ENCODE peak calls at places on chromosome 1, in eight cellular contexts. T is astrocyte of the hippocampus; F is pons; D is AG04450; S is naive thymus-derived CD4-positive, alpha-beta T cell; P is activated gamma-delta T cell; G is omental fat pad; A is MCF 10A. Z is an unnamed sample.

GRCh38 chr1:32703479-32704291 is 1.1 kb upstream of the SYNC start:
- DNase-seq in G (no peak), D (peak), S (no peak), T (peak), F (no peak), A (peak), P (no peak), Z (peak)

GRCh38 chr1:5915587-5916571 is 76.3 kb downstream of the NPHP4 start:
- DNase-seq in S (peak), G (no peak), D (peak), P (no peak), A (peak), T (peak), F (peak), Z (peak)

GRCh38 chr1:17551755-17552234 is 12.3 kb downstream of the ARHGEF10L start:
- DNase-seq in S (no peak), T (no peak), A (peak), P (no peak), D (no peak), F (peak), G (no peak), Z (no peak)

GRCh38 chr1:9539829-9540550 is 725 bp downstream of the SLC25A33 start:
- DNase-seq in P (peak), A (peak), F (peak), D (no peak), S (no peak), T (peak), G (no peak), Z (peak)

GRCh38 chr1:202072211-202072610 is 50.5 kb upstream of the GPR37L1 start:
- DNase-seq in F (no peak), G (no peak), P (no peak), T (no peak), D (no peak), A (no peak), S (no peak), Z (no peak)

GRCh38 chr1:67816096-67816493 is 17.2 kb downstream of the GNG12 start:
- DNase-seq in D (no peak), F (no peak), S (no peak), T (no peak), A (no peak), G (no peak), P (no peak), Z (no peak)

GRCh38 chr1:229194096-229194495 is 76.8 kb upstream of the RAB4A start:
- DNase-seq in D (no peak), G (no peak), T (no peak), A (no peak), S (no peak), F (no peak), P (no peak), Z (no peak)

GRCh38 chr1:155892801-155893200 is 18.3 kb downstream of the RIT1 start:
- DNase-seq in F (no peak), G (no peak), S (no peak), P (no peak), D (peak), A (peak), T (peak), Z (no peak)

GRCh38 chr1:66519988-66520387 is 14.0 kb upstream of the SGIP1 start:
- DNase-seq in T (no peak), P (no peak), F (no peak), S (no peak), A (no peak), D (no peak), G (no peak), Z (no peak)

GRCh38 chr1:26677306-26678115 is 18.3 kb upstream of the ARID1A start:
- DNase-seq in F (peak), D (no peak), S (peak), G (no peak), A (peak), P (no peak), T (peak), Z (peak)

GRCh38 chr1:118202076-118202608 is 17.1 kb upstream of the SPAG17 start:
- DNase-seq in S (no peak), D (no peak), P (no peak), G (no peak), T (no peak), F (no peak), A (no peak), Z (no peak)

GRCh38 chr1:155082301-155082940 is 3.8 kb downstream of the EFNA3 start:
- DNase-seq in T (no peak), G (no peak), S (peak), F (no peak), A (no peak), P (no peak), D (no peak), Z (no peak)

Z was measured in head of caudate nucleus.